ENCODE peak calls at places on chromosomes 16 and 17, in five cellular contexts. One of them, this sample, is unnamed.

GRCh38 chr16:64586756-64587155 is 535.1 kb downstream of the CDH11 start:
- DNase-seq in adrenal gland: no peak
- DNase-seq in A549: no peak
- DNase-seq in mammary epithelial cell: no peak
- DNase-seq in right atrium auricular region: no peak
- DNase-seq in this sample: no peak

GRCh38 chr16:48426244-48427135 is 41.3 kb upstream of the SIAH1 start:
- DNase-seq in right atrium auricular region: no peak
- DNase-seq in adrenal gland: no peak
- DNase-seq in mammary epithelial cell: no peak
- DNase-seq in A549: no peak
- DNase-seq in this sample: no peak

GRCh38 chr16:58638148-58639036 is 8.8 kb upstream of the CNOT1 start:
- DNase-seq in adrenal gland: peak
- DNase-seq in mammary epithelial cell: peak
- DNase-seq in right atrium auricular region: no peak
- DNase-seq in A549: peak
- DNase-seq in this sample: no peak

GRCh38 chr17:57097832-57098421 is 12.9 kb downstream of the AKAP1 start:
- DNase-seq in A549: no peak
- DNase-seq in mammary epithelial cell: peak
- DNase-seq in adrenal gland: peak
- DNase-seq in right atrium auricular region: no peak
- DNase-seq in this sample: no peak

GRCh38 chr17:77332981-77333685 is 192.4 kb downstream of the SEC14L1 start:
- DNase-seq in adrenal gland: no peak
- DNase-seq in A549: no peak
- DNase-seq in mammary epithelial cell: peak
- DNase-seq in right atrium auricular region: peak
- DNase-seq in this sample: no peak

GRCh38 chr16:53220585-53220984 is 165.8 kb downstream of the CHD9 start:
- DNase-seq in mammary epithelial cell: no peak
- DNase-seq in adrenal gland: no peak
- DNase-seq in A549: no peak
- DNase-seq in right atrium auricular region: no peak
- DNase-seq in this sample: no peak

GRCh38 chr17:40622509-40622928 is 25.1 kb downstream of the SMARCE1 start:
- DNase-seq in A549: no peak
- DNase-seq in mammary epithelial cell: no peak
- DNase-seq in right atrium auricular region: no peak
- DNase-seq in adrenal gland: no peak
- DNase-seq in this sample: no peak

GRCh38 chr17:77858291-77859034 is 100.0 kb upstream of the TNRC6C start:
- DNase-seq in right atrium auricular region: no peak
- DNase-seq in mammary epithelial cell: no peak
- DNase-seq in adrenal gland: no peak
- DNase-seq in A549: no peak
- DNase-seq in this sample: no peak

GRCh38 chr16:66660422-66661209 is 35.9 kb downstream of the CMTM4 start:
- DNase-seq in right atrium auricular region: peak
- DNase-seq in adrenal gland: peak
- DNase-seq in mammary epithelial cell: peak
- DNase-seq in A549: peak
- DNase-seq in this sample: peak

GRCh38 chr16:15601212-15601879 is 41.6 kb downstream of the MARF1 start:
- DNase-seq in A549: no peak
- DNase-seq in right atrium auricular region: no peak
- DNase-seq in adrenal gland: no peak
- DNase-seq in mammary epithelial cell: no peak
- DNase-seq in this sample: no peak

GRCh38 chr16:14109782-14110727 is 38.9 kb downstream of the MRTFB start:
- DNase-seq in A549: no peak
- DNase-seq in mammary epithelial cell: no peak
- DNase-seq in adrenal gland: peak
- DNase-seq in right atrium auricular region: no peak
- DNase-seq in this sample: no peak

GRCh38 chr17:13135496-13135895 is 117.7 kb upstream of the ELAC2 start:
- DNase-seq in A549: no peak
- DNase-seq in adrenal gland: no peak
- DNase-seq in right atrium auricular region: no peak
- DNase-seq in mammary epithelial cell: no peak
- DNase-seq in this sample: no peak

GRCh38 chr16:87324411-87325275 is 7.5 kb upstream of the C16orf95 start:
- DNase-seq in adrenal gland: peak
- DNase-seq in mammary epithelial cell: no peak
- DNase-seq in right atrium auricular region: no peak
- DNase-seq in A549: peak
- DNase-seq in this sample: no peak

GRCh38 chr16:20902426-20902825 is 1.9 kb downstream of the LYRM1 start:
- DNase-seq in adrenal gland: no peak
- DNase-seq in A549: no peak
- DNase-seq in mammary epithelial cell: no peak
- DNase-seq in right atrium auricular region: no peak
- DNase-seq in this sample: no peak

GRCh38 chr16:85422124-85422373 is 191.1 kb upstream of the GSE1 start:
- DNase-seq in mammary epithelial cell: no peak
- DNase-seq in adrenal gland: no peak
- DNase-seq in A549: no peak
- DNase-seq in right atrium auricular region: no peak
- DNase-seq in this sample: no peak

GRCh38 chr17:7972131-7972785 is 30.2 kb upstream of the GUCY2D start:
- DNase-seq in A549: no peak
- DNase-seq in right atrium auricular region: no peak
- DNase-seq in mammary epithelial cell: no peak
- DNase-seq in adrenal gland: no peak
- DNase-seq in this sample: no peak
- TF ChIP-seq CTCF in A549: peak
- TF ChIP-seq CTCF in right atrium auricular region: no peak
- TF ChIP-seq CTCF in mammary epithelial cell: peak
- TF ChIP-seq CTCF in adrenal gland: no peak
- TF ChIP-seq CTCF in this sample: no peak

DNA sequence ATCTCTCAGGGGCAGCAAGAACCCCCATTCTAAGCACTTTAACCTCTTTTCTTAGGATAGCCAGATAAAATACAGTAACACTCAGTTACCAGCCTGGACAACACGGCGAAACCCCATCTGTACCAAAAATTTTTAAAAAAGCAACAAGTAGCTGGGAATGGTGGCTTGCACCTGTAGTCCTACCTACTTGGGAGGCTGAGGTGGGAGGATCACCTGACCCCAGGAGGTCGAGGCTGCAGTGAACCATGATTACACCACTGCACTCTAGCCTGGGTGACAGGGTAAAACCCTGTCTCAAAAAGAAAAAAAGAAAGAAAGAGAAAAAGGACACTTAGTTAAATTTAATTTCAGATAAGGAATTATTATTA is 28.6 kb upstream of the UBE2G1 start:
- DNase-seq in right atrium auricular region: no peak
- DNase-seq in A549: no peak
- DNase-seq in adrenal gland: no peak
- DNase-seq in mammary epithelial cell: no peak
- DNase-seq in this sample: no peak
- TF ChIP-seq CTCF in right atrium auricular region: no peak
- TF ChIP-seq CTCF in A549: no peak
- TF ChIP-seq CTCF in adrenal gland: no peak
- TF ChIP-seq CTCF in mammary epithelial cell: no peak
- TF ChIP-seq CTCF in this sample: no peak

GRCh38 chr16:31700530-31701388 is 172.8 kb upstream of the ZNF267 start:
- DNase-seq in right atrium auricular region: peak
- DNase-seq in adrenal gland: peak
- DNase-seq in mammary epithelial cell: peak
- DNase-seq in A549: no peak
- DNase-seq in this sample: peak
- TF ChIP-seq CTCF in right atrium auricular region: no peak
- TF ChIP-seq CTCF in adrenal gland: no peak
- TF ChIP-seq CTCF in mammary epithelial cell: no peak
- TF ChIP-seq CTCF in A549: no peak
- TF ChIP-seq CTCF in this sample: no peak

GRCh38 chr16:50197582-50197981 is 44.5 kb downstream of the TENT4B start:
- DNase-seq in mammary epithelial cell: no peak
- DNase-seq in adrenal gland: no peak
- DNase-seq in right atrium auricular region: no peak
- DNase-seq in A549: no peak
- DNase-seq in this sample: no peak
- TF ChIP-seq CTCF in mammary epithelial cell: no peak
- TF ChIP-seq CTCF in adrenal gland: no peak
- TF ChIP-seq CTCF in right atrium auricular region: no peak
- TF ChIP-seq CTCF in A549: no peak
- TF ChIP-seq CTCF in this sample: no peak

DNA sequence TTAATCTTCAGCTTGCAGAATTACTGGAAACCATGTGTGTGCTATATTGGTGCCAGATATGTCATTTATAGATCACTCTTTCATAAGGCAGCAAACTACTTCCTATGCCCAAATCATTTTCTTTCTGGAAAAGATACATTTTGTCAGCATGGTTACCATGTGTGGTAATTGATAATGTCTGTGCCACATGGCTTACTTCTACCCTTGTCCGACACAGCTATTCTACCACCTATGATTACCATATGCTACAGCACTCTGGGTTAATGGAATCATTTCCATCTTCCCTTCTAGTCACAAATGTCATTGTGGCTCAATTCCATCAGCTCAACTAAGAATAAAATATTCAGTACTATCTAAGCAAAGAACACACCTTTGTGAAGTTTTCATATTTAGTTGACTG is 8.0 kb upstream of the PPM1E start:
- DNase-seq in mammary epithelial cell: no peak
- DNase-seq in adrenal gland: no peak
- DNase-seq in A549: no peak
- DNase-seq in right atrium auricular region: no peak
- DNase-seq in this sample: no peak
- TF ChIP-seq CTCF in mammary epithelial cell: no peak
- TF ChIP-seq CTCF in adrenal gland: no peak
- TF ChIP-seq CTCF in A549: no peak
- TF ChIP-seq CTCF in right atrium auricular region: no peak
- TF ChIP-seq CTCF in this sample: no peak